ENCODE peak calls at places on chromosomes 16 and 17, in six cellular contexts. Y is neural crest cell, D is mesendoderm, T is naive B cell, A is left colon, W is mammary epithelial cell. J is an unnamed sample.

GRCh38 chr16:17331071-17331521 is 139.7 kb downstream of the XYLT1 start:
- DNase-seq in T (no peak), A (no peak), W (no peak), Y (no peak), D (no peak), J (no peak)

GRCh38 chr17:29444589-29444988 is 54.4 kb downstream of the TAOK1 start:
- DNase-seq in A (no peak), D (no peak), T (no peak), W (peak; percentile 43), Y (no peak), J (no peak)

GRCh38 chr17:68035131-68035522 is 408 bp upstream of the KPNA2 start:
- DNase-seq in T (no peak), A (peak; percentile 95), W (no peak), D (no peak), Y (peak; percentile 83), J (peak; percentile 96)

GRCh38 chr17:36703860-36704266 is 102.5 kb downstream of the MRM1 start:
- DNase-seq in Y (peak; percentile 74), A (no peak), D (peak; percentile 71), W (peak; percentile 12), T (no peak), J (no peak)

GRCh38 chr16:30186782-30187555 is 3.6 kb downstream of the CORO1A start:
- DNase-seq in A (peak; percentile 70), D (peak; percentile 64), W (peak; percentile 26), T (peak; percentile 62), Y (peak; percentile 51), J (peak; percentile 51)

GRCh38 chr16:2086136-2086742 is 38.5 kb downstream of the TSC2 start:
- DNase-seq in D (no peak), W (no peak), A (no peak), T (no peak), Y (no peak), J (no peak)

GRCh38 chr17:59366040-59366757 is 34.7 kb downstream of the YPEL2 start:
- DNase-seq in W (no peak), D (peak; percentile 98), A (no peak), Y (no peak), T (no peak), J (no peak)

GRCh38 chr17:38674013-38674748 is 576 bp downstream of the EPOP start:
- DNase-seq in W (no peak), Y (no peak), A (no peak), D (no peak), T (peak; percentile 25), J (no peak)